ENCODE peak calls at places on chromosomes 11 and 22, in four cellular contexts. One of them, this sample, is unnamed.

GRCh38 chr11:121757480-121758125 is 304.8 kb upstream of the SORL1-AS1 start:
- DNase-seq in H1: no peak
- DNase-seq in GM12878: no peak
- DNase-seq in HepG2: no peak
- DNase-seq in this sample: no peak

GRCh38 chr11:12066799-12067508 is 43.4 kb upstream of the MICAL2 start:
- DNase-seq in HepG2: peak; percentile 50
- DNase-seq in H1: no peak
- DNase-seq in GM12878: no peak
- DNase-seq in this sample: no peak

GRCh38 chr11:115132829-115133228 is 371.4 kb downstream of the CADM1 start:
- DNase-seq in HepG2: peak; percentile 3
- DNase-seq in GM12878: no peak
- DNase-seq in H1: no peak
- DNase-seq in this sample: no peak

GRCh38 chr22:27632451-27633295 is 168.9 kb downstream of the MN1 start:
- DNase-seq in GM12878: no peak
- DNase-seq in H1: no peak
- DNase-seq in HepG2: no peak
- DNase-seq in this sample: no peak

GRCh38 chr11:103987631-103988594 is 48.5 kb upstream of the DDI1 start:
- DNase-seq in GM12878: no peak
- DNase-seq in HepG2: no peak
- DNase-seq in H1: no peak
- DNase-seq in this sample: peak; percentile 59

GRCh38 chr11:122538060-122538459 is 117.5 kb upstream of the UBASH3B start:
- DNase-seq in GM12878: no peak
- DNase-seq in HepG2: no peak
- DNase-seq in H1: no peak
- DNase-seq in this sample: no peak

GRCh38 chr11:6599449-6599848 is 4.0 kb downstream of the RRP8 start:
- DNase-seq in HepG2: no peak
- DNase-seq in GM12878: no peak
- DNase-seq in H1: no peak
- DNase-seq in this sample: no peak

GRCh38 chr22:49048591-49048990 is 779.1 kb downstream of the BRD1 start:
- DNase-seq in GM12878: no peak
- DNase-seq in HepG2: no peak
- DNase-seq in H1: no peak
- DNase-seq in this sample: no peak

GRCh38 chr22:32781695-32782094 is 19.8 kb upstream of the TIMP3 start:
- DNase-seq in GM12878: no peak
- DNase-seq in H1: no peak
- DNase-seq in HepG2: no peak
- DNase-seq in this sample: no peak

GRCh38 chr11:134880788-134881187 is 468.7 kb upstream of the B3GAT1 start:
- DNase-seq in GM12878: no peak
- DNase-seq in HepG2: no peak
- DNase-seq in H1: peak; percentile 24
- DNase-seq in this sample: no peak

GRCh38 chr11:64814712-64815187 is 4.4 kb upstream of the MEN1 start:
- DNase-seq in H1: no peak
- DNase-seq in HepG2: peak; percentile 24
- DNase-seq in GM12878: peak; percentile 94
- DNase-seq in this sample: no peak

GRCh38 chr11:10604340-10604748 is 35.9 kb upstream of the LYVE1 start:
- DNase-seq in GM12878: no peak
- DNase-seq in HepG2: peak; percentile 83
- DNase-seq in H1: no peak
- DNase-seq in this sample: no peak

GRCh38 chr11:16356057-16356750 is at the start of gene SOX6:
- DNase-seq in HepG2: peak; percentile 94
- DNase-seq in H1: no peak
- DNase-seq in GM12878: no peak
- DNase-seq in this sample: no peak

GRCh38 chr11:9138133-9138453 is 46.7 kb upstream of the SCUBE2 start:
- DNase-seq in H1: no peak
- DNase-seq in GM12878: no peak
- DNase-seq in HepG2: no peak
- DNase-seq in this sample: no peak

GRCh38 chr11:5246772-5247478 is 2.7 kb downstream of the HBG1 start:
- DNase-seq in GM12878: no peak
- DNase-seq in HepG2: no peak
- DNase-seq in H1: no peak
- DNase-seq in this sample: no peak

GRCh38 chr11:23112987-23113886 is 253.0 kb upstream of the CCDC179 start:
- DNase-seq in HepG2: peak; percentile 69
- DNase-seq in GM12878: no peak
- DNase-seq in H1: peak; percentile 52
- DNase-seq in this sample: peak; percentile 27

GRCh38 chr22:17446704-17447103 is 77.4 kb downstream of the CECR2 start:
- DNase-seq in H1: no peak
- DNase-seq in GM12878: no peak
- DNase-seq in HepG2: no peak
- DNase-seq in this sample: no peak

GRCh38 chr11:27307232-27307631 is 55.8 kb downstream of the CCDC34 start:
- DNase-seq in GM12878: no peak
- DNase-seq in H1: no peak
- DNase-seq in HepG2: no peak
- DNase-seq in this sample: no peak

GRCh38 chr11:118618991-118619375 is 11.6 kb downstream of the PHLDB1 start:
- DNase-seq in H1: no peak
- DNase-seq in GM12878: no peak
- DNase-seq in HepG2: no peak
- DNase-seq in this sample: no peak

GRCh38 chr11:126212089-126212660 is 593 bp downstream of the FAM118B start:
- DNase-seq in HepG2: no peak
- DNase-seq in H1: no peak
- DNase-seq in GM12878: no peak
- DNase-seq in this sample: no peak

GRCh38 chr11:71365626-71366025 is 82.6 kb downstream of the DHCR7 start:
- DNase-seq in HepG2: no peak
- DNase-seq in H1: no peak
- DNase-seq in GM12878: no peak
- DNase-seq in this sample: no peak

GRCh38 chr11:70292863-70293262 is 22.4 kb downstream of the PPFIA1 start:
- DNase-seq in H1: no peak
- DNase-seq in GM12878: no peak
- DNase-seq in HepG2: no peak
- DNase-seq in this sample: no peak

GRCh38 chr11:73576226-73576625 is 21.7 kb downstream of the FAM168A start:
- DNase-seq in GM12878: no peak
- DNase-seq in HepG2: no peak
- DNase-seq in H1: no peak
- DNase-seq in this sample: no peak

GRCh38 chr11:70815485-70815832 is 417.1 kb downstream of the CTTN start:
- DNase-seq in GM12878: no peak
- DNase-seq in H1: no peak
- DNase-seq in HepG2: no peak
- DNase-seq in this sample: no peak

GRCh38 chr11:92556435-92556834 is 331.8 kb downstream of the FAT3 start:
- DNase-seq in GM12878: no peak
- DNase-seq in HepG2: no peak
- DNase-seq in H1: no peak
- DNase-seq in this sample: no peak

GRCh38 chr11:11979487-11980117 is 28.8 kb downstream of the DKK3 start:
- DNase-seq in H1: no peak
- DNase-seq in GM12878: no peak
- DNase-seq in HepG2: no peak
- DNase-seq in this sample: no peak

GRCh38 chr22:29485448-29485847 is 5.4 kb downstream of the NEFH start:
- DNase-seq in H1: no peak
- DNase-seq in HepG2: no peak
- DNase-seq in GM12878: no peak
- DNase-seq in this sample: no peak

GRCh38 chr22:47858773-47859306 is 1096.4 kb downstream of the TBC1D22A start:
- DNase-seq in HepG2: no peak
- DNase-seq in GM12878: no peak
- DNase-seq in H1: no peak
- DNase-seq in this sample: no peak

GRCh38 chr11:28268925-28269324 is 160.7 kb downstream of the METTL15 start:
- DNase-seq in HepG2: no peak
- DNase-seq in GM12878: no peak
- DNase-seq in H1: no peak
- DNase-seq in this sample: no peak

GRCh38 chr11:829116-829945 is 1.6 kb downstream of the CRACR2B start:
- DNase-seq in HepG2: no peak
- DNase-seq in GM12878: no peak
- DNase-seq in H1: peak; percentile 76
- DNase-seq in this sample: no peak

GRCh38 chr11:100550298-100550697 is 136.8 kb upstream of the ARHGAP42 start:
- DNase-seq in H1: no peak
- DNase-seq in HepG2: no peak
- DNase-seq in GM12878: no peak
- DNase-seq in this sample: no peak

GRCh38 chr22:39938509-39938908 is 21.7 kb upstream of the TMA7B start:
- DNase-seq in HepG2: no peak
- DNase-seq in GM12878: no peak
- DNase-seq in H1: no peak
- DNase-seq in this sample: no peak
- H3K4me1 ChIP-seq in HepG2: peaks cover 14% of the 10 kb centered on the region
- H3K4me1 ChIP-seq in GM12878: peaks cover 10% of the 10 kb centered on the region
- H3K4me1 ChIP-seq in H1: peaks cover 5% of the 10 kb centered on the region
- H3K4me1 ChIP-seq in this sample: no peaks in the 10 kb centered on the region

DNA sequence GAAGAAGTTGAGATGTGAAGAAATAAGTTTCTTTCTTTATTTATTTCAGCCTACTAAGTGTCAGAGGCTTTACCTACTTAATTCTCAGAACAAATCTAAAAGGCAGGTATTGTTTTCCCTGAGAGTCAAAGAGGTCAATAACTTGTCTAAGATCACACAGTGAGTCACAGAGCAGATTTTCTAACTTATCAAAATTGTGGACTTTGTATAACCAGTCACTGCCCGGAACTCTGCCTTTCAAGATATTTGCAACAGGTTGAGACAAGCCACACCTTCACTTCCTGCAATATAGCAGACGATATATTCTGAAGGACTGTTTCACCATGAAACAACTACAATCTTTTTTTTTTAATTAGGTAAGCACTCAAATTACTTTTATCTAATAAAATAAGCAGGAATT is 10.5 kb upstream of the MMP3 start:
- DNase-seq in GM12878: no peak
- DNase-seq in H1: no peak
- DNase-seq in HepG2: no peak
- DNase-seq in this sample: no peak
- TF ChIP-seq SUZ12 in GM12878: no peak
- TF ChIP-seq SUZ12 in H1: no peak
- TF ChIP-seq SUZ12 in HepG2: no peak
- TF ChIP-seq SUZ12 in this sample: no peak

DNA sequence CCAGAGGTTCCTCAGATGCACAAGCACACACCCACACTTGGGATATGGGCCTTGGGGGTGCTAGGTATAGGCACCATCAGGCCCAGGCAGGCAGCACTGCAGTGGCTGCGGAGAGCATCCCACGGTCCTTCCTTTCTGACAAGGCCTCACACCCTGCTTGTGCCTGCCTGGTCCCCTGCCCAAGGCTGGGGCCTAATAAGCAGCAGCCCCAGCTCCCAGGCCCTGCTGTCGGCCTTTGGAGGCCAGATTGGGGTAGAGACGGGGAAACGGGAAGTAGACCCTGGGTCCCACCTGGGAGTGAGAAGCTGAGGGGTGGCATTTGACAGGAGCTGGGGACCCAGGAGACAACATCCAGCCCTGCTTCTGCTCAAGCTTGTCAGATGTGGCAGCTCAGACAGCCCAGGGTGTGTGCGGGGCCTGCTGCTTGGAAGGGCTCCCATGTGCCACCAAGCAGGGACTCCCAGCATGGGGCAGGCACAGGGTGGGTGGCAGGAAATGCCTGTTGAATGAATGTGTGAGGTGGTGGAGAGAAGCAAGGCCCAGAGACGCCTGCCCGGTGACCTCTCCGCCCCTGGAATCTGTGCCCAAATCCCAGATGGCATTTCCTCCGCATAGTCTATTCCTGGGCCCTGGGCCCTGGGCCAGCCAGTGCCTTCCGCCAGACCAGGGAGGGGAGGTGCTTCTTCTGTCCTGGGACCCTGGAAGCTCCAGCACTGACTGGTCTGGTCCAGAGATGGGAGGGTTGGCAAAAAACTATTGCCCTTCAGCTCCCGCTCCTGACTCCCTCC is 3.5 kb downstream of the CST6 start:
- DNase-seq in GM12878: no peak
- DNase-seq in H1: no peak
- DNase-seq in HepG2: no peak
- DNase-seq in this sample: no peak
- H3K4me1 ChIP-seq in GM12878: no peaks in the 10 kb centered on the region
- H3K4me1 ChIP-seq in H1: peaks cover 6% of the 10 kb centered on the region
- H3K4me1 ChIP-seq in HepG2: no peaks in the 10 kb centered on the region
- H3K4me1 ChIP-seq in this sample: peaks cover 7% of the 10 kb centered on the region

GRCh38 chr22:35839811-35840739 is 122.4 kb downstream of the APOL5 start:
- DNase-seq in H1: peak; percentile 71
- DNase-seq in GM12878: no peak
- DNase-seq in HepG2: no peak
- DNase-seq in this sample: peak; percentile 80
- TF ChIP-seq SUZ12 in H1: no peak
- TF ChIP-seq SUZ12 in GM12878: no peak
- TF ChIP-seq SUZ12 in HepG2: no peak
- TF ChIP-seq SUZ12 in this sample: no peak

GRCh38 chr22:38455530-38456271 is 702 bp upstream of the KCNJ4 start:
- DNase-seq in H1: peak; percentile 90
- DNase-seq in HepG2: no peak
- DNase-seq in GM12878: no peak
- DNase-seq in this sample: no peak
- H3K4me1 ChIP-seq in H1: peaks cover 18% of the 10 kb centered on the region
- H3K4me1 ChIP-seq in HepG2: peaks cover 19% of the 10 kb centered on the region
- H3K4me1 ChIP-seq in GM12878: peaks cover 6% of the 10 kb centered on the region
- H3K4me1 ChIP-seq in this sample: peaks cover 20% of the 10 kb centered on the region

This sample was measured in NT2/D1.